ENCODE peak calls at places on chromosomes 4 and X, in ten cellular contexts. Z, P, M, K, Q, V, O, J, U and F are unnamed samples.
A peak's percentile ranks its signal among the peaks of the same experiment; 100 is the strongest.

GRCh38 chrX:110180928-110181310 is 137.0 kb downstream of the AMMECR1 start:
- DNase-seq in Z (no peak), P (peak; percentile 11), M (no peak), K (no peak), Q (peak; percentile 36), V (no peak), O (peak; percentile 65), J (no peak), U (no peak), F (no peak)

GRCh38 chr4:88320780-88321373 is 36.5 kb upstream of the PPM1K start:
- DNase-seq in Z (peak; percentile 89), P (peak; percentile 40), M (peak; percentile 83), K (peak; percentile 28), Q (no peak), V (no peak), O (peak; percentile 30), J (peak; percentile 51), U (no peak), F (no peak)

GRCh38 chr4:5968246-5968645 is 50.0 kb downstream of the C4orf50 start:
- DNase-seq in Z (no peak), P (no peak), M (no peak), K (no peak), Q (no peak), V (no peak), O (no peak), J (no peak), U (peak; percentile 48), F (no peak)

GRCh38 chr4:15885422-15885821 is 53.1 kb downstream of the FGFBP1 start:
- DNase-seq in Z (no peak), P (no peak), M (no peak), K (no peak), Q (no peak), V (no peak), O (no peak), J (no peak), U (no peak), F (no peak)

GRCh38 chrX:122816288-122816687 is 367.8 kb upstream of the GRIA3 start:
- DNase-seq in Z (no peak), P (no peak), M (no peak), K (no peak), Q (no peak), V (peak; percentile 37), O (no peak), J (no peak), U (no peak), F (no peak)

GRCh38 chr4:150366487-150366999 is 215.4 kb upstream of the MAB21L2 start:
- DNase-seq in Z (no peak), P (no peak), M (peak; percentile 54), K (peak; percentile 53), Q (no peak), V (no peak), O (no peak), J (no peak), U (no peak), F (no peak)

GRCh38 chrX:151984328-151984727 is 9.9 kb upstream of the GABRE start:
- DNase-seq in Z (no peak), P (peak; percentile 87), M (no peak), K (no peak), Q (peak; percentile 46), V (no peak), O (peak; percentile 48), J (no peak), U (no peak), F (no peak)

GRCh38 chrX:103513067-103513466 is 6.2 kb downstream of the RAB40A start:
- DNase-seq in Z (no peak), P (no peak), M (no peak), K (no peak), Q (no peak), V (no peak), O (no peak), J (no peak), U (no peak), F (no peak)

GRCh38 chr4:121484633-121485032 is 103.8 kb upstream of the QRFPR start:
- DNase-seq in Z (peak; percentile 28), P (peak; percentile 81), M (no peak), K (peak; percentile 61), Q (peak; percentile 66), V (no peak), O (peak; percentile 60), J (peak; percentile 56), U (no peak), F (no peak)

GRCh38 chrX:11478971-11479370 is 185.8 kb downstream of the AMELX start:
- DNase-seq in Z (no peak), P (no peak), M (no peak), K (no peak), Q (peak; percentile 26), V (no peak), O (no peak), J (no peak), U (no peak), F (no peak)

GRCh38 chr4:141501395-141501794 is 135.0 kb upstream of the IL15 start:
- DNase-seq in Z (no peak), P (peak; percentile 17), M (no peak), K (no peak), Q (peak; percentile 17), V (no peak), O (no peak), J (no peak), U (no peak), F (no peak)

GRCh38 chrX:15515931-15516330 is 15.3 kb downstream of the BMX start:
- DNase-seq in Z (no peak), P (peak; percentile 62), M (no peak), K (no peak), Q (no peak), V (no peak), O (no peak), J (no peak), U (no peak), F (no peak)

GRCh38 chr4:14289708-14290107 is 662.2 kb upstream of the BOD1L1 start:
- DNase-seq in Z (no peak), P (no peak), M (no peak), K (no peak), Q (no peak), V (no peak), O (peak; percentile 76), J (no peak), U (no peak), F (no peak)

GRCh38 chr4:112270643-112271484 is 14.8 kb downstream of the TIFA start:
- DNase-seq in Z (no peak), P (peak; percentile 66), M (no peak), K (no peak), Q (peak; percentile 93), V (no peak), O (peak; percentile 59), J (no peak), U (no peak), F (no peak)

GRCh38 chr4:61462451-61463326 is 262.6 kb downstream of the ADGRL3 start:
- DNase-seq in Z (no peak), P (peak; percentile 74), M (no peak), K (no peak), Q (peak; percentile 52), V (no peak), O (peak; percentile 96), J (no peak), U (no peak), F (no peak)

GRCh38 chr4:3848323-3848722 is 82.1 kb downstream of the ADRA2C start:
- DNase-seq in Z (no peak), P (no peak), M (no peak), K (no peak), Q (no peak), V (no peak), O (no peak), J (no peak), U (no peak), F (no peak)

GRCh38 chr4:3851211-3851610 is 85.0 kb downstream of the ADRA2C start:
- DNase-seq in Z (no peak), P (no peak), M (no peak), K (peak; percentile 84), Q (peak; percentile 17), V (no peak), O (no peak), J (no peak), U (no peak), F (no peak)

GRCh38 chr4:3849140-3849539 is 83.0 kb downstream of the ADRA2C start:
- DNase-seq in Z (no peak), P (no peak), M (no peak), K (no peak), Q (no peak), V (no peak), O (no peak), J (no peak), U (no peak), F (no peak)

GRCh38 chr4:3851881-3852280 is 85.7 kb downstream of the ADRA2C start:
- DNase-seq in Z (no peak), P (no peak), M (no peak), K (no peak), Q (no peak), V (no peak), O (no peak), J (no peak), U (no peak), F (no peak)

GRCh38 chr4:3850128-3850527 is 83.9 kb downstream of the ADRA2C start:
- DNase-seq in Z (no peak), P (no peak), M (no peak), K (no peak), Q (no peak), V (no peak), O (no peak), J (no peak), U (no peak), F (no peak)
- H3K4me1 ChIP-seq in Z (no peaks in the 10 kb centered on the region), P (no peaks in the 10 kb centered on the region), M (no peaks in the 10 kb centered on the region), K (peaks cover 13% of the 10 kb centered on the region), Q (no peaks in the 10 kb centered on the region), V (no peaks in the 10 kb centered on the region), O (no peaks in the 10 kb centered on the region), J (no peaks in the 10 kb centered on the region), U (no peaks in the 10 kb centered on the region), F (no peaks in the 10 kb centered on the region)

GRCh38 chrX:96480081-96480480 is 204.6 kb upstream of the DIAPH2 start:
- DNase-seq in Z (no peak), P (peak; percentile 1), M (no peak), K (no peak), Q (peak; percentile 79), V (no peak), O (peak; percentile 84), J (no peak), U (no peak), F (no peak)
- TF ChIP-seq CTCF in Z (no peak), P (no peak), M (no peak), K (no peak), Q (no peak), V (no peak), O (no peak), J (no peak), U (no peak), F (no peak)

DNA sequence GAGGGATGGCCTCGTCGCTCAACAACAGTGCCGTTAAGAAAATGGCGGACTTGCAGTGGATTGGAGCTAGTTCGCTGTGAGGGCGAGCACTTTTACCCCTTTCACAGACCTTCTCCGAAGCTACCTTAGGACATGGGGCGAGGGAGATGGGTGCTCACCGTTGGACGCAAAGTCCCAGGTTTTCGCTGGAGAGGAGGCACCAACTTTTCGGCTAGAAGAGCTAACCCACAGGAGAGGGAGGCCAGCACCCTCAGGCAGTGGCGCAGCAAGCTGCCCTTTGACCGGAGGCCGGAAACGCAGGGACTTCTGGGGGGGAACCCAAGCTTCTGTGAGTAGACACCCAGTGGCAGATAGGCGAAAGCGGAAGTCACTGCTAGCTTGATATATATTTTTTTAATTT is 93.1 kb upstream of the IL13RA1 start:
- DNase-seq in Z (no peak), P (no peak), M (no peak), K (no peak), Q (no peak), V (no peak), O (no peak), J (no peak), U (no peak), F (no peak)
- H3K27ac ChIP-seq in Z (no peak overlapping the region), P (no peak overlapping the region), M (no peak overlapping the region), K (no peak overlapping the region), Q (no peak overlapping the region), V (no peak overlapping the region), O (no peak overlapping the region), J (no peak overlapping the region), U (no peak overlapping the region), F (no peak overlapping the region)

GRCh38 chr4:182807346-182807745 is 109.8 kb downstream of the DCTD start:
- DNase-seq in Z (no peak), P (no peak), M (no peak), K (no peak), Q (no peak), V (no peak), O (no peak), J (no peak), U (no peak), F (peak; percentile 45)
- H3K4me1 ChIP-seq in Z (no peaks in the 10 kb centered on the region), P (no peaks in the 10 kb centered on the region), M (peaks cover 24% of the 10 kb centered on the region), K (no peaks in the 10 kb centered on the region), Q (no peaks in the 10 kb centered on the region), V (peaks cover 4% of the 10 kb centered on the region), O (peaks cover 13% of the 10 kb centered on the region), J (peaks cover 4% of the 10 kb centered on the region), U (peaks cover 7% of the 10 kb centered on the region), F (no peaks in the 10 kb centered on the region)